ENCODE peak calls at places on chromosomes 6 and 20, in nine cellular contexts. One of them, this sample, is unnamed.

GRCh38 chr6:73085362-73085975 is 139.8 kb downstream of the KHDC1L start:
- DNase-seq in GM12878: peak
- DNase-seq in neural progenitor cell: peak
- DNase-seq in HFF-Myc: no peak
- DNase-seq in astrocyte of the spinal cord: peak
- DNase-seq in Peyer's patch: no peak
- DNase-seq in AG10803: peak
- DNase-seq in BE2C: no peak
- DNase-seq in spleen: no peak
- DNase-seq in this sample: no peak

GRCh38 chr6:19444481-19444880 is 392.7 kb upstream of the ID4 start:
- DNase-seq in neural progenitor cell: no peak
- DNase-seq in AG10803: no peak
- DNase-seq in spleen: no peak
- DNase-seq in astrocyte of the spinal cord: peak
- DNase-seq in Peyer's patch: no peak
- DNase-seq in BE2C: no peak
- DNase-seq in HFF-Myc: no peak
- DNase-seq in GM12878: no peak
- DNase-seq in this sample: no peak

GRCh38 chr6:144657691-144658090 is 372.6 kb downstream of the UTRN start:
- DNase-seq in spleen: no peak
- DNase-seq in BE2C: no peak
- DNase-seq in AG10803: no peak
- DNase-seq in GM12878: no peak
- DNase-seq in Peyer's patch: no peak
- DNase-seq in neural progenitor cell: no peak
- DNase-seq in HFF-Myc: no peak
- DNase-seq in astrocyte of the spinal cord: peak
- DNase-seq in this sample: no peak

GRCh38 chr6:121730616-121731015 is 295.2 kb downstream of the GJA1 start:
- DNase-seq in neural progenitor cell: no peak
- DNase-seq in astrocyte of the spinal cord: no peak
- DNase-seq in HFF-Myc: no peak
- DNase-seq in spleen: no peak
- DNase-seq in Peyer's patch: no peak
- DNase-seq in BE2C: no peak
- DNase-seq in AG10803: no peak
- DNase-seq in GM12878: no peak
- DNase-seq in this sample: no peak

GRCh38 chr20:31948008-31948407 is 3.8 kb downstream of the PDRG1 start:
- DNase-seq in Peyer's patch: no peak
- DNase-seq in spleen: no peak
- DNase-seq in HFF-Myc: no peak
- DNase-seq in AG10803: no peak
- DNase-seq in GM12878: no peak
- DNase-seq in astrocyte of the spinal cord: no peak
- DNase-seq in neural progenitor cell: no peak
- DNase-seq in BE2C: no peak
- DNase-seq in this sample: no peak

GRCh38 chr6:3882865-3883264 is 33.7 kb downstream of the FAM50B start:
- DNase-seq in HFF-Myc: peak
- DNase-seq in GM12878: no peak
- DNase-seq in BE2C: no peak
- DNase-seq in astrocyte of the spinal cord: peak
- DNase-seq in AG10803: peak
- DNase-seq in Peyer's patch: no peak
- DNase-seq in neural progenitor cell: no peak
- DNase-seq in spleen: no peak
- DNase-seq in this sample: no peak

GRCh38 chr6:11766056-11766455 is 12.5 kb downstream of the ADTRP start:
- DNase-seq in BE2C: no peak
- DNase-seq in neural progenitor cell: no peak
- DNase-seq in Peyer's patch: no peak
- DNase-seq in AG10803: no peak
- DNase-seq in spleen: no peak
- DNase-seq in astrocyte of the spinal cord: peak
- DNase-seq in GM12878: no peak
- DNase-seq in HFF-Myc: no peak
- DNase-seq in this sample: no peak

GRCh38 chr20:35571566-35571965 is 29.7 kb downstream of the ERGIC3 start:
- DNase-seq in neural progenitor cell: no peak
- DNase-seq in AG10803: no peak
- DNase-seq in Peyer's patch: no peak
- DNase-seq in GM12878: no peak
- DNase-seq in HFF-Myc: no peak
- DNase-seq in BE2C: no peak
- DNase-seq in spleen: no peak
- DNase-seq in astrocyte of the spinal cord: no peak
- DNase-seq in this sample: no peak

GRCh38 chr20:53434662-53435061 is 159.0 kb downstream of the ZNF217 start:
- DNase-seq in GM12878: no peak
- DNase-seq in neural progenitor cell: no peak
- DNase-seq in astrocyte of the spinal cord: no peak
- DNase-seq in BE2C: no peak
- DNase-seq in Peyer's patch: no peak
- DNase-seq in AG10803: peak
- DNase-seq in spleen: no peak
- DNase-seq in HFF-Myc: peak
- DNase-seq in this sample: no peak

GRCh38 chr6:135901776-135902524 is 50.4 kb downstream of the PDE7B start:
- DNase-seq in AG10803: peak
- DNase-seq in spleen: no peak
- DNase-seq in BE2C: no peak
- DNase-seq in Peyer's patch: no peak
- DNase-seq in neural progenitor cell: no peak
- DNase-seq in HFF-Myc: peak
- DNase-seq in GM12878: no peak
- DNase-seq in astrocyte of the spinal cord: peak
- DNase-seq in this sample: no peak

GRCh38 chr6:33604941-33605854 is 15.9 kb upstream of the ITPR3 start:
- DNase-seq in astrocyte of the spinal cord: no peak
- DNase-seq in neural progenitor cell: no peak
- DNase-seq in Peyer's patch: no peak
- DNase-seq in spleen: no peak
- DNase-seq in AG10803: peak
- DNase-seq in BE2C: no peak
- DNase-seq in GM12878: no peak
- DNase-seq in HFF-Myc: no peak
- DNase-seq in this sample: no peak

GRCh38 chr6:339480-339879 is 47.2 kb downstream of the DUSP22 start:
- DNase-seq in HFF-Myc: no peak
- DNase-seq in GM12878: no peak
- DNase-seq in neural progenitor cell: no peak
- DNase-seq in spleen: no peak
- DNase-seq in AG10803: no peak
- DNase-seq in Peyer's patch: no peak
- DNase-seq in astrocyte of the spinal cord: no peak
- DNase-seq in BE2C: no peak
- DNase-seq in this sample: no peak

GRCh38 chr6:149881066-149881766 is 16.7 kb downstream of the RAET1E start:
- DNase-seq in HFF-Myc: no peak
- DNase-seq in Peyer's patch: no peak
- DNase-seq in AG10803: no peak
- DNase-seq in BE2C: no peak
- DNase-seq in astrocyte of the spinal cord: no peak
- DNase-seq in neural progenitor cell: no peak
- DNase-seq in GM12878: no peak
- DNase-seq in spleen: no peak
- DNase-seq in this sample: no peak

GRCh38 chr6:34608321-34609091 is 52.4 kb upstream of the SPDEF start:
- DNase-seq in GM12878: no peak
- DNase-seq in HFF-Myc: no peak
- DNase-seq in neural progenitor cell: no peak
- DNase-seq in astrocyte of the spinal cord: no peak
- DNase-seq in spleen: no peak
- DNase-seq in AG10803: no peak
- DNase-seq in BE2C: no peak
- DNase-seq in Peyer's patch: no peak
- DNase-seq in this sample: no peak

GRCh38 chr6:21227486-21227885 is 366.1 kb upstream of the SOX4 start:
- DNase-seq in spleen: no peak
- DNase-seq in AG10803: no peak
- DNase-seq in neural progenitor cell: no peak
- DNase-seq in GM12878: no peak
- DNase-seq in Peyer's patch: no peak
- DNase-seq in BE2C: no peak
- DNase-seq in HFF-Myc: no peak
- DNase-seq in astrocyte of the spinal cord: peak
- DNase-seq in this sample: no peak

GRCh38 chr6:70281923-70282902 is 20.7 kb downstream of the COL9A1 start:
- DNase-seq in GM12878: no peak
- DNase-seq in astrocyte of the spinal cord: no peak
- DNase-seq in neural progenitor cell: peak
- DNase-seq in BE2C: no peak
- DNase-seq in spleen: peak
- DNase-seq in Peyer's patch: no peak
- DNase-seq in AG10803: no peak
- DNase-seq in HFF-Myc: no peak
- DNase-seq in this sample: no peak

GRCh38 chr6:162063666-162064065 is 663.9 kb downstream of the PRKN start:
- DNase-seq in spleen: no peak
- DNase-seq in astrocyte of the spinal cord: no peak
- DNase-seq in HFF-Myc: no peak
- DNase-seq in BE2C: no peak
- DNase-seq in neural progenitor cell: no peak
- DNase-seq in GM12878: no peak
- DNase-seq in Peyer's patch: no peak
- DNase-seq in AG10803: no peak
- DNase-seq in this sample: no peak
- TF ChIP-seq CTCF in spleen: no peak
- TF ChIP-seq CTCF in astrocyte of the spinal cord: no peak
- TF ChIP-seq CTCF in HFF-Myc: no peak
- TF ChIP-seq CTCF in BE2C: no peak
- TF ChIP-seq CTCF in neural progenitor cell: no peak
- TF ChIP-seq CTCF in GM12878: no peak
- TF ChIP-seq CTCF in Peyer's patch: no peak
- TF ChIP-seq CTCF in AG10803: no peak
- TF ChIP-seq CTCF in this sample: no peak

DNA sequence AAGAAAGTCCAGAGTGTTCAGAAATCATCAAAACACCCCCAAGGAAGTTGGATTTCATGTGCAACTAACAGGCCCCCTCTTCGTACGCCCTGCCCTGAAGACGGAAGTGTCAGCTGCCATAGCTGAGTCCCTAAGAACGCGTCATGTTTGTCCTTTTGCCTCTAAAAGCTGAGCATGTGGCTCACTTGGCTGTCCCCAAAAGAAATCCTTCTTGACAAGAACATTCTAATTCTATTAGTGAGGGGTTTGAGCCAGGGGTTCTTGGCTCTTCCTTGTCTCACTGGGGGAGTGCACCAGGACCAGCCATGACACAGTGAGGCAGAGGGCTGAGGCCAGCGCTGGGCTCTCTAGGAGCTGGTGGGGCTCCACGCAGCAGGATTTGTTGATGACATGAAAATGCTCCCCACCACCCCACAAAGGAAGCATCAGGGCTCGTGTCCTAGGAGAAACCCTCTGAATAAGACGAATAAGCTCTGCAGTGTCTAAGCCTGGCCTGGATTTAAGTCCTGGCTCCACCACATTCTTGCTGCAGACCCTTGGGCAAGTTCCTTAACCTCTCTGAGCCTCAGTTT is 20.0 kb upstream of the SPO11 start:
- DNase-seq in astrocyte of the spinal cord: no peak
- DNase-seq in Peyer's patch: no peak
- DNase-seq in spleen: peak
- DNase-seq in AG10803: no peak
- DNase-seq in BE2C: no peak
- DNase-seq in GM12878: no peak
- DNase-seq in neural progenitor cell: no peak
- DNase-seq in HFF-Myc: no peak
- DNase-seq in this sample: no peak
- TF ChIP-seq CTCF in astrocyte of the spinal cord: no peak
- TF ChIP-seq CTCF in Peyer's patch: no peak
- TF ChIP-seq CTCF in spleen: no peak
- TF ChIP-seq CTCF in AG10803: no peak
- TF ChIP-seq CTCF in BE2C: no peak
- TF ChIP-seq CTCF in GM12878: no peak
- TF ChIP-seq CTCF in neural progenitor cell: no peak
- TF ChIP-seq CTCF in HFF-Myc: no peak
- TF ChIP-seq CTCF in this sample: no peak

GRCh38 chr6:55524441-55524840 is 54.6 kb downstream of the HMGCLL1 start:
- DNase-seq in GM12878: no peak
- DNase-seq in HFF-Myc: no peak
- DNase-seq in BE2C: no peak
- DNase-seq in Peyer's patch: no peak
- DNase-seq in spleen: no peak
- DNase-seq in astrocyte of the spinal cord: no peak
- DNase-seq in AG10803: no peak
- DNase-seq in neural progenitor cell: no peak
- DNase-seq in this sample: no peak

GRCh38 chr6:55531496-55531895 is 47.5 kb downstream of the HMGCLL1 start:
- DNase-seq in spleen: no peak
- DNase-seq in astrocyte of the spinal cord: no peak
- DNase-seq in neural progenitor cell: no peak
- DNase-seq in AG10803: no peak
- DNase-seq in GM12878: no peak
- DNase-seq in Peyer's patch: no peak
- DNase-seq in BE2C: no peak
- DNase-seq in HFF-Myc: no peak
- DNase-seq in this sample: no peak

DNA sequence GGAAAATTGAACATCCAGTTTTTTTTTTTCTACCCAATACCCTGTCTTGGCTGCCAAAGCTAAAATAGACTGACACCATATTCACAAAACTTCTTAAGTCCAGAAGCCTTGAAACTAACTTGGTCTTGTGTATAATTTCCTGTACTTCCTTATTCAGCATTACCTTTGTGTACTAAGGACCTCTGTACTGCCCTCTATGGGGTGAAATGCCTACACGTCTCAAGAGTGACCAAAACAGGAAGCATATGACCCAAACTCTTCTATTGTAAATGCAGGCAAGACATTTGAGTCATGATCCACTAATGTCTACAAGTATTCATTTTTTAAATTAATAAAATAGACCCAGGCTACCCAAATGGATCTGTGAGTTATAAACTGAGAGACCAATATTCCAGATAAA is 50.4 kb downstream of the HMGCLL1 start:
- DNase-seq in BE2C: peak
- DNase-seq in Peyer's patch: no peak
- DNase-seq in GM12878: peak
- DNase-seq in AG10803: peak
- DNase-seq in astrocyte of the spinal cord: peak
- DNase-seq in HFF-Myc: peak
- DNase-seq in spleen: no peak
- DNase-seq in neural progenitor cell: peak
- DNase-seq in this sample: no peak
- TF ChIP-seq CTCF in BE2C: peak
- TF ChIP-seq CTCF in Peyer's patch: no peak
- TF ChIP-seq CTCF in GM12878: peak
- TF ChIP-seq CTCF in AG10803: peak
- TF ChIP-seq CTCF in astrocyte of the spinal cord: peak
- TF ChIP-seq CTCF in HFF-Myc: peak
- TF ChIP-seq CTCF in spleen: no peak
- TF ChIP-seq CTCF in neural progenitor cell: peak
- TF ChIP-seq CTCF in this sample: no peak

DNA sequence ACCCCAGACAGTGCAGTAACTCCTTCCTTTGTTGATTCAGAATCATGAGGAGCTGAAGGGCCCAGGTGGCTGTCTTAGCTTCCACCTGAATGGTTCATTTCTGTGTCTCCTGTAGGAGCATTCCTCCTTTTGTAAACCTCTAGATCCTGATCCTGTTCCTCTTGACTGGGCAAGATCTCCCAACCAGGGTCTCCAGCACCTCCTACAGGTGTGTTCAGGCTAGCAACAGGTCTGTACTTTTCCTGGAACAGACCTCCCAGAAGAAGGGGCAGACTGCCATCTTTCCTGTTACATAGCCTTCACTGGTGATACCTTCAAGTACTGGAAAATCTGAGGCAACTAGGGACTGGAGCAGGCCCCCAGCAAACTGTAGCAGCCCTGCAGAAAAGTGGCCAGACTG is 35.2 kb downstream of the HLA-B start:
- DNase-seq in HFF-Myc: no peak
- DNase-seq in Peyer's patch: no peak
- DNase-seq in AG10803: no peak
- DNase-seq in GM12878: no peak
- DNase-seq in astrocyte of the spinal cord: no peak
- DNase-seq in neural progenitor cell: peak
- DNase-seq in spleen: no peak
- DNase-seq in BE2C: no peak
- DNase-seq in this sample: no peak
- TF ChIP-seq CTCF in HFF-Myc: no peak
- TF ChIP-seq CTCF in Peyer's patch: no peak
- TF ChIP-seq CTCF in AG10803: no peak
- TF ChIP-seq CTCF in GM12878: no peak
- TF ChIP-seq CTCF in astrocyte of the spinal cord: no peak
- TF ChIP-seq CTCF in neural progenitor cell: peak
- TF ChIP-seq CTCF in spleen: no peak
- TF ChIP-seq CTCF in BE2C: no peak
- TF ChIP-seq CTCF in this sample: no peak

This sample was measured in natural killer cell.